ENCODE peak calls at places on chromosomes 6 and 20, in four cellular contexts. One of them, this sample, is unnamed.

GRCh38 chr6:32244270-32244669 is 20.4 kb upstream of the NOTCH4 start:
- DNase-seq in mesothelial cell of epicardium: no peak
- DNase-seq in B cell: no peak
- DNase-seq in activated CD8-positive, alpha-beta memory T cell treated with anti-CD3 and anti-CD28 coated beads for 1 hour: no peak
- DNase-seq in this sample: no peak

GRCh38 chr20:44958276-44958675 is 1.9 kb downstream of the TOMM34 start:
- DNase-seq in mesothelial cell of epicardium: no peak
- DNase-seq in B cell: no peak
- DNase-seq in activated CD8-positive, alpha-beta memory T cell treated with anti-CD3 and anti-CD28 coated beads for 1 hour: no peak
- DNase-seq in this sample: no peak

GRCh38 chr20:16601019-16601418 is 27.8 kb upstream of the KIF16B start:
- DNase-seq in mesothelial cell of epicardium: no peak
- DNase-seq in B cell: no peak
- DNase-seq in activated CD8-positive, alpha-beta memory T cell treated with anti-CD3 and anti-CD28 coated beads for 1 hour: no peak
- DNase-seq in this sample: no peak

GRCh38 chr20:723756-724155 is 44.5 kb downstream of the SLC52A3 start:
- DNase-seq in mesothelial cell of epicardium: no peak
- DNase-seq in B cell: no peak
- DNase-seq in activated CD8-positive, alpha-beta memory T cell treated with anti-CD3 and anti-CD28 coated beads for 1 hour: no peak
- DNase-seq in this sample: no peak

GRCh38 chr20:34980543-34981213 is 25.0 kb downstream of the MYH7B start:
- DNase-seq in mesothelial cell of epicardium: no peak
- DNase-seq in B cell: no peak
- DNase-seq in activated CD8-positive, alpha-beta memory T cell treated with anti-CD3 and anti-CD28 coated beads for 1 hour: no peak
- DNase-seq in this sample: no peak

GRCh38 chr6:41063884-41064285 is 8.3 kb downstream of the OARD1 start:
- DNase-seq in mesothelial cell of epicardium: no peak
- DNase-seq in B cell: no peak
- DNase-seq in activated CD8-positive, alpha-beta memory T cell treated with anti-CD3 and anti-CD28 coated beads for 1 hour: no peak
- DNase-seq in this sample: no peak

GRCh38 chr6:11869656-11870340 is 91.2 kb upstream of the ADTRP start:
- DNase-seq in mesothelial cell of epicardium: no peak
- DNase-seq in B cell: no peak
- DNase-seq in activated CD8-positive, alpha-beta memory T cell treated with anti-CD3 and anti-CD28 coated beads for 1 hour: no peak
- DNase-seq in this sample: no peak

GRCh38 chr6:25369450-25370086 is 90.4 kb downstream of the CARMIL1 start:
- DNase-seq in mesothelial cell of epicardium: no peak
- DNase-seq in B cell: peak; percentile 4
- DNase-seq in activated CD8-positive, alpha-beta memory T cell treated with anti-CD3 and anti-CD28 coated beads for 1 hour: no peak
- DNase-seq in this sample: no peak

GRCh38 chr6:45956663-45957062 is 59.0 kb downstream of the CLIC5 start:
- DNase-seq in mesothelial cell of epicardium: no peak
- DNase-seq in B cell: no peak
- DNase-seq in activated CD8-positive, alpha-beta memory T cell treated with anti-CD3 and anti-CD28 coated beads for 1 hour: no peak
- DNase-seq in this sample: no peak

GRCh38 chr6:380234-381218 is 11.0 kb upstream of the IRF4 start:
- DNase-seq in mesothelial cell of epicardium: no peak
- DNase-seq in B cell: no peak
- DNase-seq in activated CD8-positive, alpha-beta memory T cell treated with anti-CD3 and anti-CD28 coated beads for 1 hour: no peak
- DNase-seq in this sample: no peak

GRCh38 chr6:37021356-37022129 is 16.1 kb downstream of the FGD2 start:
- DNase-seq in mesothelial cell of epicardium: no peak
- DNase-seq in B cell: no peak
- DNase-seq in activated CD8-positive, alpha-beta memory T cell treated with anti-CD3 and anti-CD28 coated beads for 1 hour: peak; percentile 22
- DNase-seq in this sample: no peak